ENCODE peak calls at places on chromosomes 4 and X, in nine cellular contexts. One of them, this sample, is unnamed.
A peak's percentile ranks its signal among the peaks of the same experiment; 100 is the strongest.

GRCh38 chr4:139279723-139280620 is at the start of gene MGARP:
- DNase-seq in GM18507: no peak
- DNase-seq in SK-N-SH: peak; percentile 66
- DNase-seq in nephron progenitor cell: peak; percentile 69
- DNase-seq in pancreas: no peak
- DNase-seq in ELR: peak; percentile 15
- DNase-seq in T-helper 17 cell: no peak
- DNase-seq in OCI-LY7: no peak
- DNase-seq in HS-27A: no peak
- DNase-seq in this sample: peak; percentile 13

GRCh38 chrX:74090049-74090448 is 213.9 kb upstream of the ZCCHC13 start:
- DNase-seq in GM18507: no peak
- DNase-seq in SK-N-SH: no peak
- DNase-seq in nephron progenitor cell: no peak
- DNase-seq in pancreas: no peak
- DNase-seq in ELR: no peak
- DNase-seq in T-helper 17 cell: no peak
- DNase-seq in OCI-LY7: no peak
- DNase-seq in HS-27A: no peak
- DNase-seq in this sample: no peak

GRCh38 chrX:118594697-118595420 is 99.2 kb downstream of the DOCK11 start:
- DNase-seq in GM18507: no peak
- DNase-seq in SK-N-SH: no peak
- DNase-seq in nephron progenitor cell: no peak
- DNase-seq in pancreas: no peak
- DNase-seq in ELR: no peak
- DNase-seq in T-helper 17 cell: no peak
- DNase-seq in OCI-LY7: no peak
- DNase-seq in HS-27A: no peak
- DNase-seq in this sample: no peak

GRCh38 chrX:15973299-15973698 is 118.7 kb upstream of the AP1S2 start:
- DNase-seq in GM18507: no peak
- DNase-seq in SK-N-SH: peak; percentile 12
- DNase-seq in nephron progenitor cell: no peak
- DNase-seq in pancreas: no peak
- DNase-seq in ELR: peak; percentile 56
- DNase-seq in T-helper 17 cell: no peak
- DNase-seq in OCI-LY7: peak; percentile 56
- DNase-seq in HS-27A: no peak
- DNase-seq in this sample: no peak

GRCh38 chrX:103248553-103248952 is 6.4 kb downstream of the TCEAL8 start:
- DNase-seq in GM18507: no peak
- DNase-seq in SK-N-SH: peak; percentile 28
- DNase-seq in nephron progenitor cell: no peak
- DNase-seq in pancreas: no peak
- DNase-seq in ELR: peak; percentile 22
- DNase-seq in T-helper 17 cell: no peak
- DNase-seq in OCI-LY7: peak; percentile 22
- DNase-seq in HS-27A: no peak
- DNase-seq in this sample: no peak

GRCh38 chr4:56767567-56767966 is 53.9 kb downstream of the SPINK2 start:
- DNase-seq in GM18507: no peak
- DNase-seq in SK-N-SH: no peak
- DNase-seq in nephron progenitor cell: no peak
- DNase-seq in pancreas: no peak
- DNase-seq in ELR: no peak
- DNase-seq in T-helper 17 cell: no peak
- DNase-seq in OCI-LY7: no peak
- DNase-seq in HS-27A: no peak
- DNase-seq in this sample: no peak

GRCh38 chrX:153774576-153775292 is 6.1 kb upstream of the SRPK3 start:
- DNase-seq in GM18507: no peak
- DNase-seq in SK-N-SH: peak; percentile 33
- DNase-seq in nephron progenitor cell: peak; percentile 0
- DNase-seq in pancreas: no peak
- DNase-seq in ELR: no peak
- DNase-seq in T-helper 17 cell: no peak
- DNase-seq in OCI-LY7: no peak
- DNase-seq in HS-27A: no peak
- DNase-seq in this sample: no peak

GRCh38 chr4:16794816-16795445 is 103.5 kb downstream of the LDB2 start:
- DNase-seq in GM18507: no peak
- DNase-seq in SK-N-SH: peak; percentile 45
- DNase-seq in nephron progenitor cell: peak; percentile 67
- DNase-seq in pancreas: peak; percentile 19
- DNase-seq in ELR: peak; percentile 74
- DNase-seq in T-helper 17 cell: no peak
- DNase-seq in OCI-LY7: peak; percentile 37
- DNase-seq in HS-27A: peak; percentile 30
- DNase-seq in this sample: peak; percentile 43

GRCh38 chrX:21926527-21927278 is 13.8 kb upstream of the SMS start:
- DNase-seq in GM18507: no peak
- DNase-seq in SK-N-SH: no peak
- DNase-seq in nephron progenitor cell: no peak
- DNase-seq in pancreas: no peak
- DNase-seq in ELR: peak; percentile 97
- DNase-seq in T-helper 17 cell: no peak
- DNase-seq in OCI-LY7: no peak
- DNase-seq in HS-27A: peak; percentile 79
- DNase-seq in this sample: no peak

GRCh38 chrX:39750246-39750790 is 347.4 kb downstream of the BCOR start:
- DNase-seq in GM18507: no peak
- DNase-seq in SK-N-SH: no peak
- DNase-seq in nephron progenitor cell: no peak
- DNase-seq in pancreas: no peak
- DNase-seq in ELR: no peak
- DNase-seq in T-helper 17 cell: no peak
- DNase-seq in OCI-LY7: no peak
- DNase-seq in HS-27A: no peak
- DNase-seq in this sample: no peak

GRCh38 chr4:151953286-151953685 is 192.5 kb upstream of the GATB start:
- DNase-seq in GM18507: no peak
- DNase-seq in SK-N-SH: no peak
- DNase-seq in nephron progenitor cell: no peak
- DNase-seq in pancreas: no peak
- DNase-seq in ELR: peak; percentile 32
- DNase-seq in T-helper 17 cell: no peak
- DNase-seq in OCI-LY7: no peak
- DNase-seq in HS-27A: no peak
- DNase-seq in this sample: no peak

GRCh38 chr4:155909615-155910226 is 6.2 kb downstream of the TDO2 start:
- DNase-seq in GM18507: no peak
- DNase-seq in SK-N-SH: no peak
- DNase-seq in nephron progenitor cell: no peak
- DNase-seq in pancreas: no peak
- DNase-seq in ELR: no peak
- DNase-seq in T-helper 17 cell: no peak
- DNase-seq in OCI-LY7: no peak
- DNase-seq in HS-27A: no peak
- DNase-seq in this sample: no peak

GRCh38 chrX:48530736-48531135 is 8.8 kb upstream of the TBC1D25 start:
- DNase-seq in GM18507: no peak
- DNase-seq in SK-N-SH: no peak
- DNase-seq in nephron progenitor cell: no peak
- DNase-seq in pancreas: no peak
- DNase-seq in ELR: peak; percentile 14
- DNase-seq in T-helper 17 cell: no peak
- DNase-seq in OCI-LY7: no peak
- DNase-seq in HS-27A: no peak
- DNase-seq in this sample: no peak

GRCh38 chr4:13641084-13641483 is 13.6 kb upstream of the BOD1L1 start:
- DNase-seq in GM18507: no peak
- DNase-seq in SK-N-SH: no peak
- DNase-seq in nephron progenitor cell: no peak
- DNase-seq in pancreas: no peak
- DNase-seq in ELR: no peak
- DNase-seq in T-helper 17 cell: no peak
- DNase-seq in OCI-LY7: no peak
- DNase-seq in HS-27A: no peak
- DNase-seq in this sample: no peak

GRCh38 chrX:21802054-21802660 is 37.3 kb upstream of the MBTPS2 start:
- DNase-seq in GM18507: no peak
- DNase-seq in SK-N-SH: no peak
- DNase-seq in nephron progenitor cell: no peak
- DNase-seq in pancreas: no peak
- DNase-seq in ELR: no peak
- DNase-seq in T-helper 17 cell: no peak
- DNase-seq in OCI-LY7: no peak
- DNase-seq in HS-27A: no peak
- DNase-seq in this sample: no peak

GRCh38 chr4:38411092-38411491 is 252.9 kb upstream of the KLF3 start:
- DNase-seq in GM18507: peak; percentile 9
- DNase-seq in SK-N-SH: no peak
- DNase-seq in nephron progenitor cell: no peak
- DNase-seq in pancreas: no peak
- DNase-seq in ELR: no peak
- DNase-seq in T-helper 17 cell: no peak
- DNase-seq in OCI-LY7: no peak
- DNase-seq in HS-27A: no peak
- DNase-seq in this sample: no peak

GRCh38 chrX:69262036-69262905 is 97.0 kb upstream of the PJA1 start:
- DNase-seq in GM18507: no peak
- DNase-seq in SK-N-SH: no peak
- DNase-seq in nephron progenitor cell: no peak
- DNase-seq in pancreas: no peak
- DNase-seq in ELR: no peak
- DNase-seq in T-helper 17 cell: no peak
- DNase-seq in OCI-LY7: no peak
- DNase-seq in HS-27A: no peak
- DNase-seq in this sample: peak; percentile 78

GRCh38 chr4:128225148-128225547 is 62.5 kb downstream of the PGRMC2 start:
- DNase-seq in GM18507: no peak
- DNase-seq in SK-N-SH: no peak
- DNase-seq in nephron progenitor cell: no peak
- DNase-seq in pancreas: no peak
- DNase-seq in ELR: peak; percentile 32
- DNase-seq in T-helper 17 cell: no peak
- DNase-seq in OCI-LY7: no peak
- DNase-seq in HS-27A: no peak
- DNase-seq in this sample: peak; percentile 8

GRCh38 chr4:113849771-113850170 is 88.2 kb upstream of the CAMK2D start:
- DNase-seq in GM18507: no peak
- DNase-seq in SK-N-SH: peak; percentile 1
- DNase-seq in nephron progenitor cell: no peak
- DNase-seq in pancreas: no peak
- DNase-seq in ELR: no peak
- DNase-seq in T-helper 17 cell: no peak
- DNase-seq in OCI-LY7: no peak
- DNase-seq in HS-27A: no peak
- DNase-seq in this sample: peak; percentile 17

GRCh38 chrX:50204364-50204899 is at the start of gene CCNB3:
- DNase-seq in GM18507: peak; percentile 26
- DNase-seq in SK-N-SH: peak; percentile 77
- DNase-seq in nephron progenitor cell: peak; percentile 61
- DNase-seq in pancreas: peak; percentile 72
- DNase-seq in ELR: peak; percentile 66
- DNase-seq in T-helper 17 cell: peak; percentile 50
- DNase-seq in OCI-LY7: peak; percentile 88
- DNase-seq in HS-27A: peak; percentile 14
- DNase-seq in this sample: peak; percentile 68

GRCh38 chrX:9859711-9860555 is 73.7 kb downstream of the SHROOM2 start:
- DNase-seq in GM18507: no peak
- DNase-seq in SK-N-SH: no peak
- DNase-seq in nephron progenitor cell: no peak
- DNase-seq in pancreas: no peak
- DNase-seq in ELR: peak; percentile 69
- DNase-seq in T-helper 17 cell: no peak
- DNase-seq in OCI-LY7: no peak
- DNase-seq in HS-27A: no peak
- DNase-seq in this sample: no peak

GRCh38 chrX:153854702-153855101 is 24.4 kb upstream of the PDZD4 start:
- DNase-seq in GM18507: no peak
- DNase-seq in SK-N-SH: no peak
- DNase-seq in nephron progenitor cell: no peak
- DNase-seq in pancreas: no peak
- DNase-seq in ELR: no peak
- DNase-seq in T-helper 17 cell: no peak
- DNase-seq in OCI-LY7: no peak
- DNase-seq in HS-27A: no peak
- DNase-seq in this sample: no peak